ENCODE peak calls at places on chromosomes 13 and 19, in nine cellular contexts. One of them, this sample, is unnamed.

GRCh38 chr19:4328243-4328990 is 10.2 kb downstream of the STAP2 start:
- DNase-seq in fibroblast of lung: peak; percentile 73
- DNase-seq in suprapubic skin: peak; percentile 97
- DNase-seq in kidney: peak; percentile 100
- DNase-seq in PC-9: no peak
- DNase-seq in ascending aorta: peak; percentile 94
- DNase-seq in GM12864: peak; percentile 67
- DNase-seq in HFFc6: peak; percentile 89
- DNase-seq in heart right ventricle: peak; percentile 89
- DNase-seq in this sample: peak; percentile 97

GRCh38 chr13:53200498-53201453 is 172.2 kb downstream of the OLFM4 start:
- DNase-seq in GM12864: no peak
- DNase-seq in ascending aorta: no peak
- DNase-seq in suprapubic skin: no peak
- DNase-seq in fibroblast of lung: peak; percentile 9
- DNase-seq in HFFc6: no peak
- DNase-seq in kidney: peak; percentile 67
- DNase-seq in PC-9: no peak
- DNase-seq in heart right ventricle: peak; percentile 13
- DNase-seq in this sample: peak; percentile 87

GRCh38 chr19:12527034-12527836 is 24.0 kb downstream of the ZNF564 start:
- DNase-seq in heart right ventricle: no peak
- DNase-seq in GM12864: no peak
- DNase-seq in kidney: no peak
- DNase-seq in ascending aorta: no peak
- DNase-seq in HFFc6: peak; percentile 49
- DNase-seq in PC-9: peak; percentile 6
- DNase-seq in fibroblast of lung: peak; percentile 54
- DNase-seq in suprapubic skin: no peak
- DNase-seq in this sample: no peak

GRCh38 chr13:74681891-74682290 is 547.7 kb upstream of the KLF12 start:
- DNase-seq in GM12864: no peak
- DNase-seq in suprapubic skin: no peak
- DNase-seq in fibroblast of lung: no peak
- DNase-seq in HFFc6: no peak
- DNase-seq in kidney: no peak
- DNase-seq in PC-9: no peak
- DNase-seq in heart right ventricle: no peak
- DNase-seq in ascending aorta: no peak
- DNase-seq in this sample: no peak

GRCh38 chr13:112532837-112533745 is 54.9 kb downstream of the TUBGCP3 start:
- DNase-seq in heart right ventricle: no peak
- DNase-seq in HFFc6: no peak
- DNase-seq in PC-9: no peak
- DNase-seq in fibroblast of lung: no peak
- DNase-seq in GM12864: no peak
- DNase-seq in suprapubic skin: no peak
- DNase-seq in kidney: no peak
- DNase-seq in ascending aorta: no peak
- DNase-seq in this sample: no peak

GRCh38 chr13:106916329-106916728 is 348.4 kb upstream of the ARGLU1 start:
- DNase-seq in ascending aorta: no peak
- DNase-seq in HFFc6: peak; percentile 13
- DNase-seq in GM12864: no peak
- DNase-seq in heart right ventricle: no peak
- DNase-seq in suprapubic skin: no peak
- DNase-seq in kidney: no peak
- DNase-seq in PC-9: no peak
- DNase-seq in fibroblast of lung: no peak
- DNase-seq in this sample: no peak

GRCh38 chr13:40615619-40616018 is 50.8 kb downstream of the FOXO1 start:
- DNase-seq in PC-9: no peak
- DNase-seq in HFFc6: no peak
- DNase-seq in heart right ventricle: no peak
- DNase-seq in ascending aorta: no peak
- DNase-seq in fibroblast of lung: no peak
- DNase-seq in suprapubic skin: no peak
- DNase-seq in GM12864: no peak
- DNase-seq in kidney: no peak
- DNase-seq in this sample: no peak

GRCh38 chr19:50173144-50173543 is 10.1 kb upstream of the IZUMO2 start:
- DNase-seq in fibroblast of lung: no peak
- DNase-seq in GM12864: no peak
- DNase-seq in ascending aorta: no peak
- DNase-seq in kidney: no peak
- DNase-seq in heart right ventricle: no peak
- DNase-seq in HFFc6: no peak
- DNase-seq in suprapubic skin: no peak
- DNase-seq in PC-9: peak; percentile 71
- DNase-seq in this sample: no peak

GRCh38 chr13:74452176-74452575 is 318.0 kb upstream of the KLF12 start:
- DNase-seq in PC-9: no peak
- DNase-seq in ascending aorta: no peak
- DNase-seq in fibroblast of lung: peak; percentile 17
- DNase-seq in kidney: no peak
- DNase-seq in suprapubic skin: no peak
- DNase-seq in HFFc6: no peak
- DNase-seq in GM12864: no peak
- DNase-seq in heart right ventricle: no peak
- DNase-seq in this sample: no peak

GRCh38 chr13:43983373-43983772 is 103.7 kb downstream of the LACC1 start:
- DNase-seq in GM12864: no peak
- DNase-seq in fibroblast of lung: peak; percentile 17
- DNase-seq in PC-9: no peak
- DNase-seq in suprapubic skin: no peak
- DNase-seq in ascending aorta: no peak
- DNase-seq in kidney: no peak
- DNase-seq in HFFc6: no peak
- DNase-seq in heart right ventricle: no peak
- DNase-seq in this sample: no peak

GRCh38 chr19:49461656-49462055 is 8.6 kb downstream of the ALDH16A1 start:
- DNase-seq in HFFc6: no peak
- DNase-seq in suprapubic skin: no peak
- DNase-seq in fibroblast of lung: no peak
- DNase-seq in heart right ventricle: no peak
- DNase-seq in PC-9: no peak
- DNase-seq in kidney: no peak
- DNase-seq in ascending aorta: no peak
- DNase-seq in GM12864: no peak
- DNase-seq in this sample: no peak

GRCh38 chr19:49042177-49042576 is 1.5 kb upstream of the CGB5 start:
- DNase-seq in heart right ventricle: no peak
- DNase-seq in HFFc6: no peak
- DNase-seq in GM12864: no peak
- DNase-seq in kidney: no peak
- DNase-seq in PC-9: peak; percentile 87
- DNase-seq in fibroblast of lung: peak; percentile 71
- DNase-seq in ascending aorta: no peak
- DNase-seq in suprapubic skin: no peak
- DNase-seq in this sample: no peak

GRCh38 chr19:29397748-29398147 is 128.0 kb upstream of the VSTM2B start:
- DNase-seq in suprapubic skin: no peak
- DNase-seq in GM12864: no peak
- DNase-seq in fibroblast of lung: no peak
- DNase-seq in HFFc6: no peak
- DNase-seq in heart right ventricle: no peak
- DNase-seq in kidney: no peak
- DNase-seq in ascending aorta: no peak
- DNase-seq in PC-9: no peak
- DNase-seq in this sample: no peak

GRCh38 chr13:43905435-43906031 is 25.8 kb downstream of the LACC1 start:
- DNase-seq in kidney: no peak
- DNase-seq in fibroblast of lung: peak; percentile 58
- DNase-seq in heart right ventricle: peak; percentile 42
- DNase-seq in GM12864: peak; percentile 12
- DNase-seq in ascending aorta: no peak
- DNase-seq in HFFc6: peak; percentile 60
- DNase-seq in PC-9: peak; percentile 9
- DNase-seq in suprapubic skin: no peak
- DNase-seq in this sample: peak; percentile 41

GRCh38 chr19:56087647-56088346 is 33.3 kb downstream of the ZNF787 start:
- DNase-seq in kidney: no peak
- DNase-seq in HFFc6: no peak
- DNase-seq in ascending aorta: no peak
- DNase-seq in suprapubic skin: no peak
- DNase-seq in heart right ventricle: peak; percentile 40
- DNase-seq in PC-9: no peak
- DNase-seq in GM12864: no peak
- DNase-seq in fibroblast of lung: no peak
- DNase-seq in this sample: no peak

GRCh38 chr13:50679321-50679720 is 164.2 kb downstream of the DLEU7 start:
- DNase-seq in suprapubic skin: no peak
- DNase-seq in HFFc6: peak; percentile 6
- DNase-seq in GM12864: no peak
- DNase-seq in PC-9: no peak
- DNase-seq in heart right ventricle: no peak
- DNase-seq in ascending aorta: no peak
- DNase-seq in kidney: no peak
- DNase-seq in fibroblast of lung: peak; percentile 76
- DNase-seq in this sample: no peak

GRCh38 chr13:23567792-23568480 is 2.3 kb upstream of the TNFRSF19 start:
- DNase-seq in GM12864: no peak
- DNase-seq in HFFc6: no peak
- DNase-seq in kidney: no peak
- DNase-seq in fibroblast of lung: peak; percentile 12
- DNase-seq in heart right ventricle: no peak
- DNase-seq in suprapubic skin: no peak
- DNase-seq in PC-9: no peak
- DNase-seq in ascending aorta: no peak
- DNase-seq in this sample: peak; percentile 46
- TF ChIP-seq CTCF in GM12864: no peak
- TF ChIP-seq CTCF in HFFc6: no peak
- TF ChIP-seq CTCF in kidney: no peak
- TF ChIP-seq CTCF in fibroblast of lung: no peak
- TF ChIP-seq CTCF in heart right ventricle: peak; percentile 58
- TF ChIP-seq CTCF in suprapubic skin: no peak
- TF ChIP-seq CTCF in PC-9: no peak
- TF ChIP-seq CTCF in ascending aorta: no peak
- TF ChIP-seq CTCF in this sample: peak; percentile 23

DNA sequence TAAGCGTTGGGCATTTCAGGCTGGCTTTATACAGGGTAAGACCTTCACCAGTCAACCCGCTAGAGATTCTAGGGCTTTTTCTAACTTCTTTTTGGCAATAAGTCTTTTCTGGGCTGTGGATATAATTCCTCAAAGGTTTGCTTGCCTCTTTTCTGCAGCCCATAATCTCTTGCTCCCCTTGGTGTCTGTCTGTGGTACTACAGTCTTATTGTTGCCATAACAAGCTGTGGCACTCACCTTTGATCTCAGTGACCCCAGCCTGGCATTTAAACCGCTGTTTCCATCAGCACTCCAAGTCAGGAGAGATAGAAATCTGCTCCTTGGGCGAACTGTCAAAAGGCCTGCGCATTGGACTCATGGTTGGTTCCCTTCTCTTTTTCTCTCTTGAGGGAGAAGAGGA is 14.5 kb upstream of the MPHOSPH8 start:
- DNase-seq in heart right ventricle: no peak
- DNase-seq in fibroblast of lung: peak; percentile 10
- DNase-seq in suprapubic skin: no peak
- DNase-seq in PC-9: no peak
- DNase-seq in kidney: no peak
- DNase-seq in HFFc6: peak; percentile 32
- DNase-seq in GM12864: no peak
- DNase-seq in ascending aorta: no peak
- DNase-seq in this sample: peak; percentile 15
- TF ChIP-seq CTCF in heart right ventricle: peak; percentile 57
- TF ChIP-seq CTCF in fibroblast of lung: peak; percentile 90
- TF ChIP-seq CTCF in suprapubic skin: no peak
- TF ChIP-seq CTCF in PC-9: peak; percentile 79
- TF ChIP-seq CTCF in kidney: peak; percentile 47
- TF ChIP-seq CTCF in HFFc6: peak; percentile 84
- TF ChIP-seq CTCF in GM12864: peak; percentile 70
- TF ChIP-seq CTCF in ascending aorta: no peak
- TF ChIP-seq CTCF in this sample: peak; percentile 57

GRCh38 chr13:21011378-21011777 is 50.0 kb downstream of the LATS2 start:
- DNase-seq in PC-9: no peak
- DNase-seq in GM12864: no peak
- DNase-seq in suprapubic skin: no peak
- DNase-seq in heart right ventricle: no peak
- DNase-seq in ascending aorta: no peak
- DNase-seq in HFFc6: no peak
- DNase-seq in kidney: no peak
- DNase-seq in fibroblast of lung: peak; percentile 74
- DNase-seq in this sample: no peak

GRCh38 chr13:21010621-21011020 is 50.8 kb downstream of the LATS2 start:
- DNase-seq in kidney: no peak
- DNase-seq in ascending aorta: no peak
- DNase-seq in PC-9: no peak
- DNase-seq in suprapubic skin: no peak
- DNase-seq in fibroblast of lung: peak; percentile 24
- DNase-seq in heart right ventricle: no peak
- DNase-seq in GM12864: no peak
- DNase-seq in HFFc6: no peak
- DNase-seq in this sample: no peak

GRCh38 chr13:21012841-21013681 is 48.3 kb downstream of the LATS2 start:
- DNase-seq in kidney: no peak
- DNase-seq in fibroblast of lung: peak; percentile 49
- DNase-seq in HFFc6: no peak
- DNase-seq in heart right ventricle: no peak
- DNase-seq in PC-9: no peak
- DNase-seq in ascending aorta: no peak
- DNase-seq in suprapubic skin: no peak
- DNase-seq in GM12864: no peak
- DNase-seq in this sample: no peak

GRCh38 chr13:21013682-21014038 is 47.7 kb downstream of the LATS2 start:
- DNase-seq in fibroblast of lung: no peak
- DNase-seq in HFFc6: no peak
- DNase-seq in PC-9: no peak
- DNase-seq in heart right ventricle: no peak
- DNase-seq in GM12864: no peak
- DNase-seq in kidney: no peak
- DNase-seq in ascending aorta: no peak
- DNase-seq in suprapubic skin: no peak
- DNase-seq in this sample: no peak

GRCh38 chr13:21012211-21012610 is 49.2 kb downstream of the LATS2 start:
- DNase-seq in fibroblast of lung: peak; percentile 48
- DNase-seq in suprapubic skin: no peak
- DNase-seq in PC-9: no peak
- DNase-seq in ascending aorta: no peak
- DNase-seq in kidney: no peak
- DNase-seq in HFFc6: no peak
- DNase-seq in GM12864: no peak
- DNase-seq in heart right ventricle: no peak
- DNase-seq in this sample: no peak
- TF ChIP-seq CTCF in fibroblast of lung: no peak
- TF ChIP-seq CTCF in suprapubic skin: no peak
- TF ChIP-seq CTCF in PC-9: no peak
- TF ChIP-seq CTCF in ascending aorta: no peak
- TF ChIP-seq CTCF in kidney: no peak
- TF ChIP-seq CTCF in HFFc6: no peak
- TF ChIP-seq CTCF in GM12864: no peak
- TF ChIP-seq CTCF in heart right ventricle: no peak
- TF ChIP-seq CTCF in this sample: no peak

GRCh38 chr19:45569619-45570421 is 14.8 kb downstream of the OPA3 start:
- DNase-seq in GM12864: no peak
- DNase-seq in PC-9: peak; percentile 67
- DNase-seq in heart right ventricle: peak; percentile 45
- DNase-seq in fibroblast of lung: peak; percentile 19
- DNase-seq in ascending aorta: peak; percentile 76
- DNase-seq in suprapubic skin: no peak
- DNase-seq in HFFc6: no peak
- DNase-seq in kidney: no peak
- DNase-seq in this sample: peak; percentile 72
- TF ChIP-seq CTCF in GM12864: peak; percentile 91
- TF ChIP-seq CTCF in PC-9: peak; percentile 93
- TF ChIP-seq CTCF in heart right ventricle: peak; percentile 80
- TF ChIP-seq CTCF in fibroblast of lung: peak; percentile 64
- TF ChIP-seq CTCF in ascending aorta: peak; percentile 54
- TF ChIP-seq CTCF in suprapubic skin: peak; percentile 80
- TF ChIP-seq CTCF in HFFc6: peak; percentile 87
- TF ChIP-seq CTCF in kidney: peak; percentile 67
- TF ChIP-seq CTCF in this sample: peak; percentile 74

This sample was measured in neural crest cell.